ENCODE peak calls at places on chromosomes 7 and 10, in ten cellular contexts. W is HEK293T; P is A549; E is left ventricle myocardium inferior; Z is HL-60; O is mucosa of gallbladder; H is pancreas; R is stimulated activated CD8-positive, alpha-beta memory T cell treated with anti-CD3 and anti-CD28 coated beads, Interleukin-7, amount 100 ng/mL, for 24 hours; K is HFFc6; V is DND-41. Q is an unnamed sample.

GRCh38 chr7:135260930-135261721 is 27.5 kb downstream of the STRA8 start:
- DNase-seq in W (peak), P (no peak), E (no peak), Z (no peak), O (no peak), H (no peak), R (no peak), K (no peak), V (no peak), Q (peak)

GRCh38 chr10:72673280-72673679 is 18.7 kb upstream of the MCU start:
- DNase-seq in W (no peak), P (no peak), E (no peak), Z (no peak), O (no peak), H (no peak), R (no peak), K (no peak), V (no peak), Q (no peak)

GRCh38 chr7:135620980-135621850 is 41.1 kb upstream of the STMP1 start:
- DNase-seq in W (peak), P (peak), E (no peak), Z (peak), O (peak), H (peak), R (no peak), K (peak), V (peak), Q (peak)

GRCh38 chr7:102321351-102322201 is 34.7 kb downstream of the SPDYE6 start:
- DNase-seq in W (no peak), P (no peak), E (no peak), Z (no peak), O (no peak), H (no peak), R (no peak), K (no peak), V (no peak), Q (no peak)

GRCh38 chr10:125216897-125217296 is 56.5 kb upstream of the CTBP2 start:
- DNase-seq in W (no peak), P (no peak), E (no peak), Z (no peak), O (no peak), H (no peak), R (no peak), K (no peak), V (no peak), Q (no peak)

GRCh38 chr7:155911471-155912105 is 99.3 kb upstream of the SHH start:
- DNase-seq in W (no peak), P (no peak), E (no peak), Z (no peak), O (no peak), H (no peak), R (no peak), K (no peak), V (no peak), Q (no peak)

GRCh38 chr7:40804477-40805215 is 669.8 kb downstream of the SUGCT start:
- DNase-seq in W (no peak), P (no peak), E (no peak), Z (no peak), O (no peak), H (no peak), R (no peak), K (no peak), V (no peak), Q (no peak)

GRCh38 chr10:70738425-70739121 is 46.6 kb downstream of the TBATA start:
- DNase-seq in W (peak), P (no peak), E (peak), Z (no peak), O (no peak), H (no peak), R (no peak), K (no peak), V (peak), Q (no peak)

GRCh38 chr10:79380125-79380917 is 33.1 kb downstream of the PPIF start:
- DNase-seq in W (no peak), P (peak), E (no peak), Z (no peak), O (peak), H (peak), R (no peak), K (peak), V (no peak), Q (no peak)

GRCh38 chr7:116340201-116340847 is 130.0 kb downstream of the TES start:
- DNase-seq in W (no peak), P (no peak), E (no peak), Z (no peak), O (no peak), H (no peak), R (no peak), K (peak), V (no peak), Q (peak)

GRCh38 chr7:77684030-77684429 is 12.2 kb upstream of the RSBN1L start:
- DNase-seq in W (no peak), P (no peak), E (peak), Z (no peak), O (no peak), H (no peak), R (no peak), K (peak), V (no peak), Q (no peak)

GRCh38 chr10:133226251-133226808 is 3.7 kb upstream of the UTF1 start:
- DNase-seq in W (no peak), P (no peak), E (no peak), Z (no peak), O (no peak), H (no peak), R (no peak), K (no peak), V (no peak), Q (no peak)

GRCh38 chr10:43197834-43198681 is 59.8 kb downstream of the CSGALNACT2 start:
- DNase-seq in W (peak), P (peak), E (no peak), Z (no peak), O (peak), H (no peak), R (no peak), K (no peak), V (no peak), Q (peak)

GRCh38 chr10:73506491-73506890 is 10.7 kb upstream of the PPP3CB start:
- DNase-seq in W (no peak), P (no peak), E (no peak), Z (no peak), O (no peak), H (no peak), R (no peak), K (no peak), V (no peak), Q (peak)

GRCh38 chr7:117025891-117026290 is 72.6 kb downstream of the ST7 start:
- DNase-seq in W (no peak), P (no peak), E (no peak), Z (no peak), O (no peak), H (no peak), R (no peak), K (no peak), V (no peak), Q (peak)

GRCh38 chr7:2530076-2530967 is 10.7 kb downstream of the LFNG start:
- DNase-seq in W (no peak), P (no peak), E (peak), Z (peak), O (no peak), H (peak), R (no peak), K (no peak), V (peak), Q (peak)

GRCh38 chr7:100118388-100119074 is 627 bp downstream of the TAF6 start:
- DNase-seq in W (no peak), P (peak), E (no peak), Z (no peak), O (no peak), H (no peak), R (no peak), K (no peak), V (no peak), Q (no peak)

GRCh38 chr7:3922175-3922635 is 621.2 kb downstream of the SDK1 start:
- DNase-seq in W (peak), P (peak), E (peak), Z (no peak), O (peak), H (peak), R (no peak), K (peak), V (no peak), Q (peak)

GRCh38 chr10:18293536-18294510 is 153.6 kb downstream of the CACNB2 start:
- DNase-seq in W (no peak), P (no peak), E (no peak), Z (no peak), O (no peak), H (no peak), R (no peak), K (no peak), V (no peak), Q (no peak)

GRCh38 chr10:51832652-51833383 is 133.4 kb upstream of the CSTF2T start:
- DNase-seq in W (no peak), P (peak), E (no peak), Z (no peak), O (no peak), H (no peak), R (no peak), K (peak), V (no peak), Q (peak)

GRCh38 chr10:113337142-113337541 is 215.7 kb upstream of the HABP2 start:
- DNase-seq in W (no peak), P (no peak), E (no peak), Z (no peak), O (no peak), H (no peak), R (no peak), K (no peak), V (no peak), Q (no peak)

GRCh38 chr7:538764-539685 is 19.4 kb upstream of the PDGFA start:
- DNase-seq in W (no peak), P (no peak), E (no peak), Z (no peak), O (no peak), H (no peak), R (no peak), K (no peak), V (no peak), Q (no peak)

GRCh38 chr7:18792866-18793595 is 297.5 kb downstream of the HDAC9 start:
- DNase-seq in W (no peak), P (no peak), E (no peak), Z (no peak), O (no peak), H (no peak), R (no peak), K (no peak), V (no peak), Q (no peak)

GRCh38 chr7:29976265-29976664 is 13.3 kb downstream of the SCRN1 start:
- DNase-seq in W (no peak), P (no peak), E (no peak), Z (no peak), O (no peak), H (no peak), R (no peak), K (no peak), V (no peak), Q (no peak)

GRCh38 chr7:7157887-7158271 is 24.5 kb upstream of the C1GALT1 start:
- DNase-seq in W (no peak), P (no peak), E (no peak), Z (no peak), O (no peak), H (no peak), R (no peak), K (peak), V (no peak), Q (peak)